ENCODE peak calls at places on chromosomes 12 and 14, in six cellular contexts. Y is fibroblast of pulmonary artery, N is cardiac fibroblast, S is PC-3, M is HFF-Myc, C is lung. U is an unnamed sample.

GRCh38 chr12:113424915-113425823 is 3.0 kb downstream of the SDSL start:
- DNase-seq in N (peak; percentile 74), S (peak; percentile 59), C (peak; percentile 50), Y (peak; percentile 71), M (no peak), U (no peak)

GRCh38 chr12:21528953-21529352 is 2.9 kb downstream of the SPX start:
- DNase-seq in N (no peak), C (no peak), M (no peak), S (peak; percentile 11), Y (peak; percentile 8), U (peak; percentile 4)

GRCh38 chr12:126095748-126096510 is 1030.7 kb downstream of the AACS start:
- DNase-seq in N (no peak), Y (no peak), S (no peak), C (no peak), M (no peak), U (no peak)

GRCh38 chr12:122085006-122085405 is 6.5 kb downstream of the MLXIP start:
- DNase-seq in M (no peak), Y (no peak), C (no peak), S (no peak), N (no peak), U (no peak)

GRCh38 chr14:104796682-104797081 is 1.1 kb upstream of the AKT1 start:
- DNase-seq in N (no peak), S (no peak), C (no peak), Y (no peak), M (no peak), U (no peak)

GRCh38 chr14:100120522-100121269 is 38.7 kb downstream of the DEGS2 start:
- DNase-seq in S (no peak), N (no peak), M (no peak), Y (no peak), C (no peak), U (no peak)

GRCh38 chr12:105725054-105725453 is 394.6 kb downstream of the C12orf75 start:
- DNase-seq in C (no peak), Y (peak; percentile 23), M (no peak), S (no peak), N (no peak), U (no peak)

GRCh38 chr12:67720383-67720856 is 71.9 kb downstream of the DYRK2 start:
- DNase-seq in S (peak; percentile 78), C (no peak), M (peak; percentile 97), N (peak; percentile 68), Y (peak; percentile 22), U (no peak)

GRCh38 chr12:4164591-4165558 is 108.7 kb upstream of the CCND2 start:
- DNase-seq in Y (peak; percentile 59), S (no peak), M (no peak), N (peak; percentile 53), C (no peak), U (no peak)

GRCh38 chr12:121805800-121806555 is 2.2 kb downstream of the SETD1B start:
- DNase-seq in N (no peak), Y (no peak), C (no peak), S (peak; percentile 18), M (no peak), U (no peak)

GRCh38 chr12:100579844-100580243 is 6.4 kb downstream of the GAS2L3 start:
- DNase-seq in M (no peak), N (no peak), Y (no peak), S (no peak), C (no peak), U (no peak)

GRCh38 chr14:102605026-102605425 is 12.6 kb downstream of the RCOR1 start:
- DNase-seq in Y (peak; percentile 49), C (peak; percentile 37), S (peak; percentile 31), N (no peak), M (no peak), U (no peak)

GRCh38 chr12:102323799-102324198 is 126.2 kb upstream of the PMCH start:
- DNase-seq in Y (no peak), S (no peak), C (no peak), M (no peak), N (no peak), U (no peak)

GRCh38 chr12:92928431-92928961 is 599 bp downstream of the EEA1 start:
- DNase-seq in S (peak; percentile 15), C (peak; percentile 38), M (no peak), Y (peak; percentile 27), N (peak; percentile 44), U (no peak)

GRCh38 chr14:56333361-56334279 is 215.4 kb downstream of the PELI2 start:
- DNase-seq in Y (peak; percentile 86), C (no peak), N (peak; percentile 87), S (peak; percentile 91), M (peak; percentile 82), U (peak; percentile 33)

GRCh38 chr14:40417777-40418401 is 985.7 kb upstream of the FBXO33 start:
- DNase-seq in N (peak; percentile 6), S (peak; percentile 71), Y (peak; percentile 4), M (no peak), C (no peak), U (no peak)

GRCh38 chr14:72975776-72976175 is 49.5 kb downstream of the DCAF4 start:
- DNase-seq in Y (no peak), M (no peak), S (peak; percentile 40), N (no peak), C (no peak), U (no peak)

GRCh38 chr12:69068431-69068830 is 135.5 kb upstream of the CPM start:
- DNase-seq in Y (peak; percentile 26), C (peak; percentile 65), S (peak; percentile 90), N (peak; percentile 64), M (peak; percentile 12), U (no peak)

GRCh38 chr14:104086661-104087461 is 1.4 kb downstream of the ASPG start:
- DNase-seq in M (no peak), Y (no peak), C (no peak), S (no peak), N (no peak), U (no peak)

GRCh38 chr12:54383041-54383609 is 1.4 kb downstream of the ZNF385A start:
- DNase-seq in M (peak; percentile 77), C (no peak), N (peak; percentile 99), S (peak; percentile 70), Y (peak; percentile 72), U (no peak)

GRCh38 chr14:24401810-24402702 is 3.3 kb downstream of the NYNRIN start:
- DNase-seq in Y (no peak), C (no peak), N (no peak), S (no peak), M (no peak), U (no peak)

DNA sequence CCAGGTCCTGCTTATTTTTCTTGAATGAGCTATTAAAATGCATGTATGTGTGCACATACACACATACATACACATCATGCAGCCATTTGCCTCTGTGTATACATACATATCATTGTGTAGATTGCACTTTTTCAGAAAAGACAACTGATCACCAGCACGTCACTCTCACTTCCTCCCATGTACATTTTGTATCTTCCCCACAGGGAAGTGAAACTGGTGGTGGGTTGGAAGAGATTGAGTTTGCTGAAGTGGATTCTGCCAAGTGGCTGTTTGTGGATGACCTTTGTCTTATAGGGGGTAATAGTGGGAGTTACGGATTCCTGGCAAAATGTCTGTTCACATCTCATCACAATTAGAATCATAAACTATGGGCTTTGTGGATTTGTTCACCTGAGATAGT is 448.6 kb downstream of the RAD51B start:
- DNase-seq in N (no peak), M (no peak), S (no peak), Y (no peak), C (no peak), U (no peak)
- H3K4me3 ChIP-seq in N (no peak overlapping the region), M (no peak overlapping the region), S (no peak overlapping the region), Y (no peak overlapping the region), C (no peak overlapping the region), U (no peak overlapping the region)

GRCh38 chr12:90958995-90959394 is 4.0 kb upstream of the CCER1 start:
- DNase-seq in Y (peak; percentile 54), M (no peak), N (peak; percentile 44), C (no peak), S (peak; percentile 37), U (no peak)
- TF ChIP-seq CTCF in Y (peak; percentile 37), M (no peak), N (peak; percentile 24), C (no peak), S (peak; percentile 51), U (no peak)

GRCh38 chr12:46963977-46964376 is 115.4 kb upstream of the PCED1B start:
- DNase-seq in Y (peak; percentile 65), C (no peak), N (peak; percentile 27), S (peak; percentile 59), M (no peak), U (no peak)

GRCh38 chr12:46959484-46959883 is 119.9 kb upstream of the PCED1B start:
- DNase-seq in Y (peak; percentile 89), M (no peak), S (peak; percentile 98), N (peak; percentile 90), C (no peak), U (no peak)

GRCh38 chr12:46956451-46957035 is 122.9 kb upstream of the PCED1B start:
- DNase-seq in C (no peak), Y (no peak), N (no peak), S (no peak), M (no peak), U (no peak)

GRCh38 chr12:46958093-46958492 is 121.3 kb upstream of the PCED1B start:
- DNase-seq in N (no peak), C (no peak), M (no peak), S (no peak), Y (no peak), U (no peak)

DNA sequence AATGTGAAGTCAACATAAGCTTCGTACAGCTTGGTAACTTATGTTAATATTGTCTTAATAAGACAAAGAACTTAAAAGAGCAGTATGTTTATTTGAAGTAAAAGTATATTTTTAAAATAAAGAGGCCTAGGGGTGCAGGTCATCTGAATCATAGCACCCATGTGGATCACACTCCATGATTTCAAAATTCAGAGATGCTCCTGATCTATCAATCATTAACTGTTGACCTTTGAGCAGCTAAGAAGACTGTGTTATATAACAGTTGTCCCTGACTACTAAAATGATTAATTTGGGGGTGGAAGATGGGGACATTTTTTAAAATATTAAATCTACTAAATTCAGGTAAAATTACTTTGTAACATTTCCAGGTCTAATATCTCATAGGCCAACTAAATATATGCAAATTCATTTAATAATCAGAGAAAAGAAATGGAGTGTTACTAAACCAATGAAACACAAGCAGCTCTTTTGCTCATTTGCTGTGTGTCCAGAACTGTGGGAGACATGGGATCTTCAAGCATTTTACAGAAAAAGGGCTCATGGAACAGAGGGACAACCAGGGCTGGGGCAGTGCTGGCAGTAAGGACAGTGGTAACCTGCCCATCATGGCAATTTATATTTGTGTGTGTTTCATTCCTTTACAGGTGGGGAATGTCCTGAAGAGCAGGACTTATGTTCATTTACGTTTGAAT is 120.7 kb upstream of the PCED1B start:
- DNase-seq in S (no peak), M (no peak), N (no peak), Y (no peak), C (no peak), U (no peak)
- H3K4me3 ChIP-seq in S (peak overlapping the region; percentile 11), M (no peak overlapping the region), N (no peak overlapping the region), Y (no peak overlapping the region), C (no peak overlapping the region), U (no peak overlapping the region)

DNA sequence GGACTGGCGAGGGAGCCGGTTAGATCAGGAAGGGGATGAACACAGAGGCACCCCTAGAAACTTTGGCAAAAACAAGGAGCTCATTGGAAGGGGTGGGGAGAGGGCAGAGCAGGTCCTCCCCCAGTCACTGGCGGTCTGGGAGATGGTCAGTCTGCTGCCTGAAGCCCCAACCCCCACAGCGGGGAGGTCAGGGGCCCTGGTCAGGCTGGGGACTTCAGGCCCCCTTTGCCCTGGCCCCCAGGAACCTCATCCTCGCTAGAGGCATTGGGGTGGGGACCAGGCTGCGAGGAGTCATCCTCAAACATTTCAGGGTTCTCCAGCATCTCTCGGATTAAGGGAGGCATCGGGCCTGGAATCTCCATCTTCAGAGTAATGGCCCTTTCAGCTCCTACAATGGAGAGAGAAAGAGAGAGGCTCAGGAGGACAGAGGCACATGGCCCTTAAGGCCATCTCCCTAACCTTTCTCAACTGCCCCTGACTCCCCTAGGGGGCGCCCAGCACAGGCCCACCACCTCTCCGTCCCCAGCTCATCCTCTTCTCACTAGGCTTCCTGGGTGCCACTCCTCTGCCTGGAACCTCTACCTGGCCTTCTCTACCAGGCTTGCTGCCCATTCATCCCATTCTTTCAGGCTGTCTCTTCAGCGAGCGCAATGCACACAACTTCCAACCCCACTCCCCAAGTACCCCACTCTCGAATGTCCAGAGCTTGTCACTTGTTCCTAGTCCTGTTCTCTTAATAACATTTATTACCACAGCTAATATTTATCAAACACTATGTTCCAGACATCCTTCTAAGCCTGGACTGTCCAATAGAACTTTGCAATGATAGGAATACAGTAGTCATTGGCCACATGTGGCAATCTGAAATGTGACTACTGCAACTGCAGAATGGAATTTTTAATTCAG is 4.7 kb upstream of the ITGB7 start:
- DNase-seq in Y (no peak), C (no peak), M (no peak), N (no peak), S (no peak), U (no peak)
- TF ChIP-seq CTCF in Y (peak; percentile 24), C (no peak), M (peak; percentile 56), N (peak; percentile 32), S (peak; percentile 61), U (peak; percentile 48)

U was measured in astrocyte of the cerebellum.